ENCODE peak calls at places on chromosome X, in nine cellular contexts. One of them, this sample, is unnamed.

GRCh38 chrX:45129055-45129454 is 71.6 kb downstream of the DIPK2B start:
- DNase-seq in mucosa of gallbladder: no peak
- DNase-seq in T-helper 22 cell: no peak
- DNase-seq in non-pigmented ciliary epithelial cell: no peak
- DNase-seq in stimulated activated CD8-positive, alpha-beta memory T cell treated with anti-CD3 and anti-CD28 coated beads, Interleukin-15, amount 100 ng/mL, for 4 hours: no peak
- DNase-seq in activated CD4-positive, alpha-beta T cell treated with anti-CD3 and anti-CD28 coated beads, Interleukin-2, amount 50 U/mL, for 4 hours: no peak
- DNase-seq in memory B cell: no peak
- DNase-seq in stimulated activated CD4-positive, alpha-beta T cell treated with anti-CD3 and anti-CD28 coated beads, Interleukin-4, amount 100 ng/mL, for 4 hours: no peak
- DNase-seq in activated CD8-positive, alpha-beta memory T cell treated with anti-CD3 and anti-CD28 coated beads for 4 hours: no peak
- DNase-seq in this sample: no peak

GRCh38 chrX:15761564-15762191 is 23.6 kb downstream of the CA5B start:
- DNase-seq in memory B cell: peak
- DNase-seq in activated CD8-positive, alpha-beta memory T cell treated with anti-CD3 and anti-CD28 coated beads for 4 hours: no peak
- DNase-seq in stimulated activated CD8-positive, alpha-beta memory T cell treated with anti-CD3 and anti-CD28 coated beads, Interleukin-15, amount 100 ng/mL, for 4 hours: no peak
- DNase-seq in non-pigmented ciliary epithelial cell: no peak
- DNase-seq in activated CD4-positive, alpha-beta T cell treated with anti-CD3 and anti-CD28 coated beads, Interleukin-2, amount 50 U/mL, for 4 hours: no peak
- DNase-seq in stimulated activated CD4-positive, alpha-beta T cell treated with anti-CD3 and anti-CD28 coated beads, Interleukin-4, amount 100 ng/mL, for 4 hours: no peak
- DNase-seq in mucosa of gallbladder: peak
- DNase-seq in T-helper 22 cell: no peak
- DNase-seq in this sample: no peak

GRCh38 chrX:134683351-134683750 is 25.1 kb upstream of the PLAC1 start:
- DNase-seq in T-helper 22 cell: no peak
- DNase-seq in non-pigmented ciliary epithelial cell: no peak
- DNase-seq in stimulated activated CD8-positive, alpha-beta memory T cell treated with anti-CD3 and anti-CD28 coated beads, Interleukin-15, amount 100 ng/mL, for 4 hours: no peak
- DNase-seq in memory B cell: no peak
- DNase-seq in mucosa of gallbladder: no peak
- DNase-seq in activated CD8-positive, alpha-beta memory T cell treated with anti-CD3 and anti-CD28 coated beads for 4 hours: no peak
- DNase-seq in stimulated activated CD4-positive, alpha-beta T cell treated with anti-CD3 and anti-CD28 coated beads, Interleukin-4, amount 100 ng/mL, for 4 hours: no peak
- DNase-seq in activated CD4-positive, alpha-beta T cell treated with anti-CD3 and anti-CD28 coated beads, Interleukin-2, amount 50 U/mL, for 4 hours: no peak
- DNase-seq in this sample: no peak

GRCh38 chrX:19791562-19791961 is 95.8 kb downstream of the SH3KBP1 start:
- DNase-seq in activated CD8-positive, alpha-beta memory T cell treated with anti-CD3 and anti-CD28 coated beads for 4 hours: no peak
- DNase-seq in stimulated activated CD8-positive, alpha-beta memory T cell treated with anti-CD3 and anti-CD28 coated beads, Interleukin-15, amount 100 ng/mL, for 4 hours: no peak
- DNase-seq in T-helper 22 cell: no peak
- DNase-seq in activated CD4-positive, alpha-beta T cell treated with anti-CD3 and anti-CD28 coated beads, Interleukin-2, amount 50 U/mL, for 4 hours: no peak
- DNase-seq in stimulated activated CD4-positive, alpha-beta T cell treated with anti-CD3 and anti-CD28 coated beads, Interleukin-4, amount 100 ng/mL, for 4 hours: no peak
- DNase-seq in mucosa of gallbladder: no peak
- DNase-seq in non-pigmented ciliary epithelial cell: no peak
- DNase-seq in memory B cell: no peak
- DNase-seq in this sample: no peak

GRCh38 chrX:13142891-13143290 is 98.5 kb upstream of the FAM9C start:
- DNase-seq in non-pigmented ciliary epithelial cell: no peak
- DNase-seq in memory B cell: no peak
- DNase-seq in activated CD4-positive, alpha-beta T cell treated with anti-CD3 and anti-CD28 coated beads, Interleukin-2, amount 50 U/mL, for 4 hours: no peak
- DNase-seq in stimulated activated CD8-positive, alpha-beta memory T cell treated with anti-CD3 and anti-CD28 coated beads, Interleukin-15, amount 100 ng/mL, for 4 hours: no peak
- DNase-seq in T-helper 22 cell: no peak
- DNase-seq in stimulated activated CD4-positive, alpha-beta T cell treated with anti-CD3 and anti-CD28 coated beads, Interleukin-4, amount 100 ng/mL, for 4 hours: no peak
- DNase-seq in mucosa of gallbladder: no peak
- DNase-seq in activated CD8-positive, alpha-beta memory T cell treated with anti-CD3 and anti-CD28 coated beads for 4 hours: no peak
- DNase-seq in this sample: no peak

GRCh38 chrX:69107231-69107739 is 58.0 kb downstream of the PJA1 start:
- DNase-seq in T-helper 22 cell: no peak
- DNase-seq in mucosa of gallbladder: no peak
- DNase-seq in activated CD4-positive, alpha-beta T cell treated with anti-CD3 and anti-CD28 coated beads, Interleukin-2, amount 50 U/mL, for 4 hours: no peak
- DNase-seq in stimulated activated CD8-positive, alpha-beta memory T cell treated with anti-CD3 and anti-CD28 coated beads, Interleukin-15, amount 100 ng/mL, for 4 hours: no peak
- DNase-seq in activated CD8-positive, alpha-beta memory T cell treated with anti-CD3 and anti-CD28 coated beads for 4 hours: no peak
- DNase-seq in memory B cell: no peak
- DNase-seq in stimulated activated CD4-positive, alpha-beta T cell treated with anti-CD3 and anti-CD28 coated beads, Interleukin-4, amount 100 ng/mL, for 4 hours: no peak
- DNase-seq in non-pigmented ciliary epithelial cell: no peak
- DNase-seq in this sample: no peak

GRCh38 chrX:132488092-132488749 is 617 bp downstream of the MBNL3 start:
- DNase-seq in activated CD4-positive, alpha-beta T cell treated with anti-CD3 and anti-CD28 coated beads, Interleukin-2, amount 50 U/mL, for 4 hours: no peak
- DNase-seq in T-helper 22 cell: peak
- DNase-seq in activated CD8-positive, alpha-beta memory T cell treated with anti-CD3 and anti-CD28 coated beads for 4 hours: no peak
- DNase-seq in memory B cell: no peak
- DNase-seq in non-pigmented ciliary epithelial cell: no peak
- DNase-seq in stimulated activated CD8-positive, alpha-beta memory T cell treated with anti-CD3 and anti-CD28 coated beads, Interleukin-15, amount 100 ng/mL, for 4 hours: no peak
- DNase-seq in stimulated activated CD4-positive, alpha-beta T cell treated with anti-CD3 and anti-CD28 coated beads, Interleukin-4, amount 100 ng/mL, for 4 hours: peak
- DNase-seq in mucosa of gallbladder: no peak
- DNase-seq in this sample: no peak

GRCh38 chrX:48971325-48972213 is at the start of gene KCND1:
- DNase-seq in stimulated activated CD4-positive, alpha-beta T cell treated with anti-CD3 and anti-CD28 coated beads, Interleukin-4, amount 100 ng/mL, for 4 hours: peak
- DNase-seq in activated CD4-positive, alpha-beta T cell treated with anti-CD3 and anti-CD28 coated beads, Interleukin-2, amount 50 U/mL, for 4 hours: no peak
- DNase-seq in non-pigmented ciliary epithelial cell: no peak
- DNase-seq in mucosa of gallbladder: peak
- DNase-seq in memory B cell: no peak
- DNase-seq in T-helper 22 cell: no peak
- DNase-seq in activated CD8-positive, alpha-beta memory T cell treated with anti-CD3 and anti-CD28 coated beads for 4 hours: no peak
- DNase-seq in stimulated activated CD8-positive, alpha-beta memory T cell treated with anti-CD3 and anti-CD28 coated beads, Interleukin-15, amount 100 ng/mL, for 4 hours: no peak
- DNase-seq in this sample: no peak

GRCh38 chrX:14030248-14030592 is 528 bp upstream of the GEMIN8 start:
- DNase-seq in activated CD4-positive, alpha-beta T cell treated with anti-CD3 and anti-CD28 coated beads, Interleukin-2, amount 50 U/mL, for 4 hours: no peak
- DNase-seq in stimulated activated CD8-positive, alpha-beta memory T cell treated with anti-CD3 and anti-CD28 coated beads, Interleukin-15, amount 100 ng/mL, for 4 hours: no peak
- DNase-seq in memory B cell: no peak
- DNase-seq in activated CD8-positive, alpha-beta memory T cell treated with anti-CD3 and anti-CD28 coated beads for 4 hours: no peak
- DNase-seq in mucosa of gallbladder: no peak
- DNase-seq in T-helper 22 cell: no peak
- DNase-seq in non-pigmented ciliary epithelial cell: no peak
- DNase-seq in stimulated activated CD4-positive, alpha-beta T cell treated with anti-CD3 and anti-CD28 coated beads, Interleukin-4, amount 100 ng/mL, for 4 hours: no peak
- DNase-seq in this sample: no peak

GRCh38 chrX:76420237-76420636 is 7.3 kb upstream of the MAGEE1 start:
- DNase-seq in stimulated activated CD4-positive, alpha-beta T cell treated with anti-CD3 and anti-CD28 coated beads, Interleukin-4, amount 100 ng/mL, for 4 hours: no peak
- DNase-seq in non-pigmented ciliary epithelial cell: no peak
- DNase-seq in stimulated activated CD8-positive, alpha-beta memory T cell treated with anti-CD3 and anti-CD28 coated beads, Interleukin-15, amount 100 ng/mL, for 4 hours: no peak
- DNase-seq in activated CD4-positive, alpha-beta T cell treated with anti-CD3 and anti-CD28 coated beads, Interleukin-2, amount 50 U/mL, for 4 hours: no peak
- DNase-seq in mucosa of gallbladder: no peak
- DNase-seq in T-helper 22 cell: no peak
- DNase-seq in memory B cell: no peak
- DNase-seq in activated CD8-positive, alpha-beta memory T cell treated with anti-CD3 and anti-CD28 coated beads for 4 hours: no peak
- DNase-seq in this sample: no peak

GRCh38 chrX:30702736-30703135 is 49.5 kb downstream of the GK start:
- DNase-seq in activated CD4-positive, alpha-beta T cell treated with anti-CD3 and anti-CD28 coated beads, Interleukin-2, amount 50 U/mL, for 4 hours: no peak
- DNase-seq in memory B cell: no peak
- DNase-seq in activated CD8-positive, alpha-beta memory T cell treated with anti-CD3 and anti-CD28 coated beads for 4 hours: no peak
- DNase-seq in stimulated activated CD8-positive, alpha-beta memory T cell treated with anti-CD3 and anti-CD28 coated beads, Interleukin-15, amount 100 ng/mL, for 4 hours: no peak
- DNase-seq in stimulated activated CD4-positive, alpha-beta T cell treated with anti-CD3 and anti-CD28 coated beads, Interleukin-4, amount 100 ng/mL, for 4 hours: no peak
- DNase-seq in T-helper 22 cell: no peak
- DNase-seq in non-pigmented ciliary epithelial cell: peak
- DNase-seq in mucosa of gallbladder: no peak
- DNase-seq in this sample: no peak

GRCh38 chrX:101759000-101759399 is 99.3 kb upstream of the ARMCX2 start:
- DNase-seq in memory B cell: no peak
- DNase-seq in mucosa of gallbladder: no peak
- DNase-seq in stimulated activated CD8-positive, alpha-beta memory T cell treated with anti-CD3 and anti-CD28 coated beads, Interleukin-15, amount 100 ng/mL, for 4 hours: no peak
- DNase-seq in activated CD4-positive, alpha-beta T cell treated with anti-CD3 and anti-CD28 coated beads, Interleukin-2, amount 50 U/mL, for 4 hours: no peak
- DNase-seq in T-helper 22 cell: no peak
- DNase-seq in stimulated activated CD4-positive, alpha-beta T cell treated with anti-CD3 and anti-CD28 coated beads, Interleukin-4, amount 100 ng/mL, for 4 hours: peak
- DNase-seq in activated CD8-positive, alpha-beta memory T cell treated with anti-CD3 and anti-CD28 coated beads for 4 hours: no peak
- DNase-seq in non-pigmented ciliary epithelial cell: no peak
- DNase-seq in this sample: no peak

GRCh38 chrX:137550561-137551305 is 15.2 kb upstream of the ZIC3 start:
- DNase-seq in memory B cell: no peak
- DNase-seq in stimulated activated CD4-positive, alpha-beta T cell treated with anti-CD3 and anti-CD28 coated beads, Interleukin-4, amount 100 ng/mL, for 4 hours: no peak
- DNase-seq in mucosa of gallbladder: no peak
- DNase-seq in stimulated activated CD8-positive, alpha-beta memory T cell treated with anti-CD3 and anti-CD28 coated beads, Interleukin-15, amount 100 ng/mL, for 4 hours: no peak
- DNase-seq in T-helper 22 cell: no peak
- DNase-seq in activated CD4-positive, alpha-beta T cell treated with anti-CD3 and anti-CD28 coated beads, Interleukin-2, amount 50 U/mL, for 4 hours: no peak
- DNase-seq in activated CD8-positive, alpha-beta memory T cell treated with anti-CD3 and anti-CD28 coated beads for 4 hours: no peak
- DNase-seq in non-pigmented ciliary epithelial cell: no peak
- DNase-seq in this sample: no peak

GRCh38 chrX:50281253-50281652 is 76.7 kb downstream of the CCNB3 start:
- DNase-seq in stimulated activated CD4-positive, alpha-beta T cell treated with anti-CD3 and anti-CD28 coated beads, Interleukin-4, amount 100 ng/mL, for 4 hours: no peak
- DNase-seq in memory B cell: no peak
- DNase-seq in stimulated activated CD8-positive, alpha-beta memory T cell treated with anti-CD3 and anti-CD28 coated beads, Interleukin-15, amount 100 ng/mL, for 4 hours: no peak
- DNase-seq in activated CD8-positive, alpha-beta memory T cell treated with anti-CD3 and anti-CD28 coated beads for 4 hours: no peak
- DNase-seq in activated CD4-positive, alpha-beta T cell treated with anti-CD3 and anti-CD28 coated beads, Interleukin-2, amount 50 U/mL, for 4 hours: no peak
- DNase-seq in T-helper 22 cell: no peak
- DNase-seq in non-pigmented ciliary epithelial cell: no peak
- DNase-seq in mucosa of gallbladder: no peak
- DNase-seq in this sample: no peak

GRCh38 chrX:12197030-12197429 is 58.8 kb downstream of the FRMPD4 start:
- DNase-seq in stimulated activated CD8-positive, alpha-beta memory T cell treated with anti-CD3 and anti-CD28 coated beads, Interleukin-15, amount 100 ng/mL, for 4 hours: no peak
- DNase-seq in activated CD4-positive, alpha-beta T cell treated with anti-CD3 and anti-CD28 coated beads, Interleukin-2, amount 50 U/mL, for 4 hours: no peak
- DNase-seq in activated CD8-positive, alpha-beta memory T cell treated with anti-CD3 and anti-CD28 coated beads for 4 hours: no peak
- DNase-seq in memory B cell: no peak
- DNase-seq in stimulated activated CD4-positive, alpha-beta T cell treated with anti-CD3 and anti-CD28 coated beads, Interleukin-4, amount 100 ng/mL, for 4 hours: no peak
- DNase-seq in non-pigmented ciliary epithelial cell: no peak
- DNase-seq in T-helper 22 cell: no peak
- DNase-seq in mucosa of gallbladder: no peak
- DNase-seq in this sample: no peak

GRCh38 chrX:13898603-13899002 is 81.7 kb upstream of the GPM6B start:
- DNase-seq in activated CD8-positive, alpha-beta memory T cell treated with anti-CD3 and anti-CD28 coated beads for 4 hours: no peak
- DNase-seq in T-helper 22 cell: no peak
- DNase-seq in stimulated activated CD8-positive, alpha-beta memory T cell treated with anti-CD3 and anti-CD28 coated beads, Interleukin-15, amount 100 ng/mL, for 4 hours: no peak
- DNase-seq in non-pigmented ciliary epithelial cell: no peak
- DNase-seq in mucosa of gallbladder: no peak
- DNase-seq in activated CD4-positive, alpha-beta T cell treated with anti-CD3 and anti-CD28 coated beads, Interleukin-2, amount 50 U/mL, for 4 hours: no peak
- DNase-seq in memory B cell: no peak
- DNase-seq in stimulated activated CD4-positive, alpha-beta T cell treated with anti-CD3 and anti-CD28 coated beads, Interleukin-4, amount 100 ng/mL, for 4 hours: no peak
- DNase-seq in this sample: no peak

GRCh38 chrX:153633048-153633447 is 14.0 kb upstream of the DUSP9 start:
- DNase-seq in non-pigmented ciliary epithelial cell: no peak
- DNase-seq in stimulated activated CD4-positive, alpha-beta T cell treated with anti-CD3 and anti-CD28 coated beads, Interleukin-4, amount 100 ng/mL, for 4 hours: no peak
- DNase-seq in memory B cell: no peak
- DNase-seq in T-helper 22 cell: no peak
- DNase-seq in activated CD8-positive, alpha-beta memory T cell treated with anti-CD3 and anti-CD28 coated beads for 4 hours: no peak
- DNase-seq in stimulated activated CD8-positive, alpha-beta memory T cell treated with anti-CD3 and anti-CD28 coated beads, Interleukin-15, amount 100 ng/mL, for 4 hours: no peak
- DNase-seq in activated CD4-positive, alpha-beta T cell treated with anti-CD3 and anti-CD28 coated beads, Interleukin-2, amount 50 U/mL, for 4 hours: no peak
- DNase-seq in mucosa of gallbladder: no peak
- DNase-seq in this sample: no peak

GRCh38 chrX:108511721-108512120 is 72.1 kb downstream of the COL4A5 start:
- DNase-seq in memory B cell: no peak
- DNase-seq in activated CD8-positive, alpha-beta memory T cell treated with anti-CD3 and anti-CD28 coated beads for 4 hours: no peak
- DNase-seq in stimulated activated CD8-positive, alpha-beta memory T cell treated with anti-CD3 and anti-CD28 coated beads, Interleukin-15, amount 100 ng/mL, for 4 hours: no peak
- DNase-seq in mucosa of gallbladder: no peak
- DNase-seq in activated CD4-positive, alpha-beta T cell treated with anti-CD3 and anti-CD28 coated beads, Interleukin-2, amount 50 U/mL, for 4 hours: no peak
- DNase-seq in stimulated activated CD4-positive, alpha-beta T cell treated with anti-CD3 and anti-CD28 coated beads, Interleukin-4, amount 100 ng/mL, for 4 hours: no peak
- DNase-seq in non-pigmented ciliary epithelial cell: no peak
- DNase-seq in T-helper 22 cell: no peak
- DNase-seq in this sample: no peak

GRCh38 chrX:134599173-134599914 is 58.9 kb downstream of the PLAC1 start:
- DNase-seq in stimulated activated CD4-positive, alpha-beta T cell treated with anti-CD3 and anti-CD28 coated beads, Interleukin-4, amount 100 ng/mL, for 4 hours: peak
- DNase-seq in activated CD4-positive, alpha-beta T cell treated with anti-CD3 and anti-CD28 coated beads, Interleukin-2, amount 50 U/mL, for 4 hours: no peak
- DNase-seq in stimulated activated CD8-positive, alpha-beta memory T cell treated with anti-CD3 and anti-CD28 coated beads, Interleukin-15, amount 100 ng/mL, for 4 hours: no peak
- DNase-seq in non-pigmented ciliary epithelial cell: no peak
- DNase-seq in memory B cell: no peak
- DNase-seq in mucosa of gallbladder: no peak
- DNase-seq in T-helper 22 cell: no peak
- DNase-seq in activated CD8-positive, alpha-beta memory T cell treated with anti-CD3 and anti-CD28 coated beads for 4 hours: no peak
- DNase-seq in this sample: no peak

GRCh38 chrX:363621-364375 is 22.9 kb downstream of the PPP2R3B start:
- DNase-seq in non-pigmented ciliary epithelial cell: no peak
- DNase-seq in stimulated activated CD8-positive, alpha-beta memory T cell treated with anti-CD3 and anti-CD28 coated beads, Interleukin-15, amount 100 ng/mL, for 4 hours: no peak
- DNase-seq in memory B cell: no peak
- DNase-seq in mucosa of gallbladder: no peak
- DNase-seq in stimulated activated CD4-positive, alpha-beta T cell treated with anti-CD3 and anti-CD28 coated beads, Interleukin-4, amount 100 ng/mL, for 4 hours: no peak
- DNase-seq in activated CD8-positive, alpha-beta memory T cell treated with anti-CD3 and anti-CD28 coated beads for 4 hours: no peak
- DNase-seq in T-helper 22 cell: no peak
- DNase-seq in activated CD4-positive, alpha-beta T cell treated with anti-CD3 and anti-CD28 coated beads, Interleukin-2, amount 50 U/mL, for 4 hours: no peak
- DNase-seq in this sample: no peak

GRCh38 chrX:85365370-85365995 is 14.0 kb downstream of the POF1B start:
- DNase-seq in memory B cell: no peak
- DNase-seq in mucosa of gallbladder: no peak
- DNase-seq in stimulated activated CD8-positive, alpha-beta memory T cell treated with anti-CD3 and anti-CD28 coated beads, Interleukin-15, amount 100 ng/mL, for 4 hours: no peak
- DNase-seq in non-pigmented ciliary epithelial cell: no peak
- DNase-seq in T-helper 22 cell: no peak
- DNase-seq in stimulated activated CD4-positive, alpha-beta T cell treated with anti-CD3 and anti-CD28 coated beads, Interleukin-4, amount 100 ng/mL, for 4 hours: no peak
- DNase-seq in activated CD8-positive, alpha-beta memory T cell treated with anti-CD3 and anti-CD28 coated beads for 4 hours: no peak
- DNase-seq in activated CD4-positive, alpha-beta T cell treated with anti-CD3 and anti-CD28 coated beads, Interleukin-2, amount 50 U/mL, for 4 hours: no peak
- DNase-seq in this sample: no peak